ENCODE peak calls at places on chromosome 10, in eight cellular contexts. Q is AG10803, P is cardiac fibroblast, D is neural progenitor cell, E is tibial artery, B is fibroblast of pulmonary artery, T is mucosa of descending colon, W is heart left ventricle. M is an unnamed sample.

GRCh38 chr10:96578022-96578421 is 8.8 kb downstream of the TM9SF3 start:
- DNase-seq in Q (no peak), P (no peak), D (no peak), E (no peak), B (no peak), T (no peak), W (no peak), M (no peak)

GRCh38 chr10:5775705-5776104 is 37.5 kb downstream of the GDI2 start:
- DNase-seq in Q (no peak), P (no peak), D (no peak), E (no peak), B (no peak), T (peak), W (peak), M (no peak)

GRCh38 chr10:86693721-86694369 is 25.5 kb downstream of the LDB3 start:
- DNase-seq in Q (peak), P (peak), D (peak), E (no peak), B (peak), T (no peak), W (no peak), M (no peak)

GRCh38 chr10:124152139-124152780 is 58.9 kb upstream of the CHST15 start:
- DNase-seq in Q (peak), P (peak), D (no peak), E (peak), B (peak), T (peak), W (peak), M (peak)

GRCh38 chr10:5285186-5285585 is 79.6 kb upstream of the UCN3 start:
- DNase-seq in Q (no peak), P (no peak), D (no peak), E (no peak), B (no peak), T (no peak), W (no peak), M (no peak)

GRCh38 chr10:45375716-45376231 is 1.8 kb downstream of the ALOX5 start:
- DNase-seq in Q (no peak), P (no peak), D (no peak), E (no peak), B (no peak), T (peak), W (no peak), M (no peak)

GRCh38 chr10:90743291-90743690 is 114.5 kb downstream of the HTR7 start:
- DNase-seq in Q (no peak), P (no peak), D (no peak), E (no peak), B (no peak), T (no peak), W (no peak), M (no peak)

GRCh38 chr10:84155521-84155920 is 16.2 kb downstream of the GHITM start:
- DNase-seq in Q (no peak), P (no peak), D (no peak), E (no peak), B (no peak), T (no peak), W (no peak), M (no peak)

GRCh38 chr10:97327348-97328294 is 6.9 kb downstream of the FRAT2 start:
- DNase-seq in Q (no peak), P (no peak), D (no peak), E (no peak), B (no peak), T (no peak), W (no peak), M (no peak)

DNA sequence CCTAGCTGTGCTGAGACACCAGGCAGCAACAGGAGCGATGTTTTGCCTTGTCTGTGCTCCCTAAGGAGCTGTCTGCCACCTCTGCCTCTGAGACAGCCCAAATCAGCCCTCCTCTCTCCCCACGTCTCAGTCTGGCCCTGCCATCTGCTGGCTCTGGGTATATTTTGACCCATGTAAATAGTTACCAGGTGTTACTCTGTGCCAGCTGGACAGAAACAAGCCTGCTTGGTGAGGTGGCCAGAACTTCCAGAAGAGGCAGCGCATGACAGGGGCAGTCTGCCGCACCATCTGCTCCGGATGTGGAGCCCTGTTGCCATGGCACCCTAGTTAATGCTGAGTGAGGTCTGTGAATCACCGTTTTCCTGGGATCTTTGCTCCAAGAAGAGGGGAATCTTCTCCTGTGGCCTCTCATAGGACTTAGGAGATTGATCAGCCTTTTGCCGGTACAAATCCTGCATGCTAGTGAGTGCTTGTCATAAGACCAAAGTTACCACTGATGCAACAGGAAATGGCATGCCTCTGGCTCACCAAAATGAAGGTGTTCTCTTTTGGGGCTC is 31.8 kb downstream of the GSTO2 start:
- DNase-seq in Q (peak), P (peak), D (no peak), E (peak), B (peak), T (peak), W (peak), M (peak)
- TF ChIP-seq CTCF in Q (no peak), P (no peak), D (no peak), E (peak), B (no peak), T (no peak), W (peak), M (no peak)

DNA sequence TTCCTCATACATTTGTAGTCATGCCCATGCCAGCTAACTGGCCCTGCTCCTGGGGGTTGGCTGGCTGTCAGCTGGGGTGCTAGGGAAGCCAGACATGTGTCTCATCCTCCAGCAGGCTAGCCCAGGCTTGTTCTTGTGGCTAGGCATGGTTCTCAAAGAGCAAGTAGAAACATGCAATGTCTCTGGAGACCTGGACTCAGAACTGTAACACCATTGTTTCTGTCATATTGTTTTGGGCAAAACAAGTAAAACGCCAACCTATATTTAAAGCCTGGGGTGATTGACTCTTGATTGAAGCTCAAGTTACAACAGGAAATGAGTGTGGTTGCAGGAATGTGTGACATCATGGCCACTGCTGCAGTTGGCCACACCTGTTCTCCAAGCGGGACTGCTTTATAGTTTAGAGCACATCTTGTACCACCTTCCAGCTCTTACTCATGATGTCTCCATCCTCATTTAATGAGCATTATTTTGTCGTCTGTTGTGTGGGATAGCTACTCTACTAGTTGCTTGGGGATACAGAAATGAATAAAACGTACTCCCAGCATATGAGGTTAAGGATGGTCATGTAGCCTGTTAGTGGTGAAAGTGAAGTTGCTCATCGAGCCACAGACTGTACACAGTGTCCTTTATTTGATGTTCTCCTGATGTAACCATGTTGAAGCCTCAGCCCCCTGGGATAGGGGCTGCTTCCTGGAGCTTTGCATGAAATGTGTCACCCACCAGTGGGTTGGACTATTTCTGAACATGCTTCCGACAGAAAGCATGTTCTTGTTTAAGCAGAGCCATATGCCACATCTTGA is 168.4 kb downstream of the SORCS3 start:
- DNase-seq in Q (peak), P (no peak), D (no peak), E (no peak), B (no peak), T (no peak), W (no peak), M (no peak)
- H3K4me3 ChIP-seq in Q (no peak), P (no peak), D (no peak), E (no peak), B (no peak), T (no peak), W (no peak), M (no peak)

GRCh38 chr10:71888623-71889387 is 37.8 kb upstream of the PSAP start:
- DNase-seq in Q (peak), P (peak), D (peak), E (peak), B (peak), T (peak), W (peak), M (peak)
- TF ChIP-seq CTCF in Q (peak), P (no peak), D (no peak), E (no peak), B (no peak), T (no peak), W (no peak), M (no peak)

DNA sequence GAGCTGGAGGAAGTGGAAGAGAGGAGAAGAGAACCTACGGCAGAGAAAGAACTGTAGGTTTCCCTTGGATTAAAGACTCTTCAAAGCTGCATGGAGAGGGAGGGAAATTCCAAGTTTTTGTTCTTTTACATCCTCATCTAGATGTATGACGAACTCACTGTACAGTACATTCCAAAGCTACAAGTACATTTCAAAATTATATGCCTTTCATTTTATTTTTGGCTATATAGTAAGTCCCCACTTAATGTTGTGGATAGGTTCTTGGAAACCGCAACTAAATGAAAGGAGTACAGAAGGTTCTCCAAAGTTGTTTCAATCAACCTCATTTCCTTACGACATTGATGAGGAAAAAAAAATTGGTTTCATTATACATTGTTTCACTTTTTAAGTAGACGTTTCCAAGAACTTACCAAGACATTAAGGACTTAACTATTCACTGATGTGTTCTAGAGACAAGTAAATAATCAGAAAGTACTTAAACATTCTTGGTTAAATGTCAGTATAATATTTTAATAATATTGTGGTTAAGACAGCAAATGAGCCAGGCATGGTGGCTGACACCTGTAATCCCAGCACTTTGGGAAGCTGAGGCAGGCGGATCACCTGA is 16.1 kb upstream of the JMJD1C start:
- DNase-seq in Q (no peak), P (peak), D (no peak), E (no peak), B (peak), T (no peak), W (no peak), M (no peak)
- H3K4me3 ChIP-seq in Q (no peak), P (no peak), D (no peak), E (no peak), B (no peak), T (no peak), W (no peak), M (no peak)

GRCh38 chr10:62130948-62131347 is 137.7 kb downstream of the RTKN2 start:
- DNase-seq in Q (peak), P (peak), D (no peak), E (no peak), B (peak), T (no peak), W (peak), M (peak)
- TF ChIP-seq CTCF in Q (no peak), P (no peak), D (no peak), E (no peak), B (no peak), T (no peak), W (no peak), M (no peak)

GRCh38 chr10:78865931-78866717 is 202.6 kb upstream of the ZMIZ1 start:
- DNase-seq in Q (no peak), P (no peak), D (no peak), E (no peak), B (no peak), T (no peak), W (no peak), M (no peak)

GRCh38 chr10:78866731-78867554 is 201.8 kb upstream of the ZMIZ1 start:
- DNase-seq in Q (no peak), P (no peak), D (peak), E (no peak), B (no peak), T (no peak), W (no peak), M (no peak)

GRCh38 chr10:78863601-78864239 is 205.0 kb upstream of the ZMIZ1 start:
- DNase-seq in Q (no peak), P (no peak), D (no peak), E (no peak), B (no peak), T (no peak), W (no peak), M (no peak)

GRCh38 chr10:78864761-78865517 is 203.8 kb upstream of the ZMIZ1 start:
- DNase-seq in Q (no peak), P (no peak), D (no peak), E (no peak), B (peak), T (no peak), W (no peak), M (no peak)

GRCh38 chr10:78865518-78865835 is 203.3 kb upstream of the ZMIZ1 start:
- DNase-seq in Q (peak), P (peak), D (no peak), E (no peak), B (peak), T (no peak), W (no peak), M (no peak)
- H3K4me3 ChIP-seq in Q (no peak), P (no peak), D (no peak), E (no peak), B (no peak), T (no peak), W (no peak), M (no peak)

DNA sequence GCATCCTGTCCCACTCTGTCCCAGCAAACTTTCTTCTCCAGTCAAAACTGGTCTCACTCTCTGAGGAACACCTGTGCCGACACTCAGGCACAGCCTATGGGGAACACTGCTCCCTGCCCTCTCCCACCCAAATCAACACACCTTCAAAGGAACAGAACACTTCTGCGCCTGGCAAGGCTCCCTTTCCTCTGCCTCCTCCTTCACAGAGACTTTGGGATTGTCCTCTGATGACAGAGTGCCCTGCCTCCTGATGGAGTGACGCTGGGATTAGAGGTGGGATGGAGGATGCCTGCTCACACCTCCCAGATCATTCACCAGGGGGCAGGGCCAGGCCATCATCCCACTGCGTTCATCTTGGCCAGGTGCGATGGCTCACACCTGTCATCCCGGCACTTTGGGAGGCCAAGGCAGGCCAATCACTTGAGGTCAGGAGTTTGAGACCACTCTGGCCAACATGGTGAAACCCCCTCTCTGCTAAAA is 26.5 kb downstream of the KLF6 start:
- DNase-seq in Q (no peak), P (no peak), D (no peak), E (no peak), B (no peak), T (no peak), W (no peak), M (no peak)
- TF ChIP-seq CTCF in Q (no peak), P (no peak), D (no peak), E (no peak), B (no peak), T (no peak), W (no peak), M (no peak)

GRCh38 chr10:8049151-8049873 is 5.2 kb upstream of the GATA3 start:
- DNase-seq in Q (no peak), P (no peak), D (peak), E (peak), B (no peak), T (no peak), W (no peak), M (no peak)
- H3K4me3 ChIP-seq in Q (no peak), P (peak), D (peak), E (peak), B (peak), T (no peak), W (peak), M (peak)

GRCh38 chr10:29534590-29534989 is 100.2 kb downstream of the SVIL start:
- DNase-seq in Q (no peak), P (no peak), D (no peak), E (no peak), B (no peak), T (no peak), W (no peak), M (no peak)

GRCh38 chr10:29537799-29538198 is 97.0 kb downstream of the SVIL start:
- DNase-seq in Q (no peak), P (no peak), D (no peak), E (no peak), B (no peak), T (no peak), W (no peak), M (no peak)

GRCh38 chr10:29533696-29534285 is 101.0 kb downstream of the SVIL start:
- DNase-seq in Q (peak), P (no peak), D (no peak), E (no peak), B (no peak), T (no peak), W (no peak), M (no peak)

GRCh38 chr10:29535012-29535777 is 99.6 kb downstream of the SVIL start:
- DNase-seq in Q (peak), P (peak), D (peak), E (no peak), B (peak), T (peak), W (no peak), M (peak)

DNA sequence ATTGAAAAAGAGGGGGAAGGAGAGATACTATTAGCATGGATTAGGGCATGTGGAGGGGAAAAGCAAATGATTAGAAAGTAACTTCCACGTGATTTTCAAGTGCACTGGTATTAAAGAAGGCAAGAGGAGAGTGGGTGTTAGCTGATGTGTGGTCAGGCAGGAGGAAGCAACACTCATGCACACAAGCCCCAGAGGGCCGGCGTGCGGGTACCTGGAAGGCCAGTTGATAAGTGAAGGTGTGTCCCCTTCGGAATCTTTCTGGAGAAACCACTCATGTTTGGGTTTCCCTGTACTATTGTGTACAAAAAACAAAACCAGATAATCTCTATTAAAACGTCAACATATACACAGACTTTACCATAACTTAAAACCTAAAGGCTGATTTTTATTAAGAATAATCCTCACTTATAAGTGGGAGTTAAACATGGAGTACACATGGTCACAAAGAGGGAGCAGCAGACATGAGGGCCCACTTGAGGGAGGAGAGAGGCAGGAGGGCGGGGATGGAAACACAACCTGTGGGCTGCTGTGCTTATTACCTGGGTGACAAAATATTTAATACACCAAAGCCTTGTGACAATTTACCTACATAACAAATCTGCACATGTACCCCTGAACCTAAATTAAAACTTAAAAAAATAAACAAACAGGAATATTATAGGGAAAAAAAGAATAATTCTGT is 98.9 kb downstream of the SVIL start:
- DNase-seq in Q (no peak), P (no peak), D (no peak), E (no peak), B (no peak), T (no peak), W (no peak), M (no peak)
- TF ChIP-seq CTCF in Q (no peak), P (no peak), D (no peak), E (no peak), B (no peak), T (peak), W (no peak), M (no peak)